ENCODE peak calls at places on chromosomes 13 and 19, in five cellular contexts. One of them, this sample, is unnamed. For H3K36me3, the result is how much of the 10 kb centered on the place peaks cover.

GRCh38 chr13:74771964-74772363 is 637.8 kb upstream of the KLF12 start:
- DNase-seq in heart left ventricle: no peak
- DNase-seq in BE2C: no peak
- DNase-seq in GM23248: peak
- DNase-seq in endodermal cell: no peak
- DNase-seq in this sample: peak

GRCh38 chr19:50835785-50836542 is 2.6 kb upstream of the KLK15 start:
- DNase-seq in heart left ventricle: peak
- DNase-seq in BE2C: peak
- DNase-seq in GM23248: peak
- DNase-seq in endodermal cell: peak
- DNase-seq in this sample: peak

GRCh38 chr19:11435833-11436313 is 438 bp downstream of the PRKCSH start:
- DNase-seq in heart left ventricle: no peak
- DNase-seq in BE2C: no peak
- DNase-seq in GM23248: peak
- DNase-seq in endodermal cell: no peak
- DNase-seq in this sample: peak

GRCh38 chr13:45393941-45394570 is 24.1 kb downstream of the SLC25A30 start:
- DNase-seq in heart left ventricle: peak
- DNase-seq in BE2C: peak
- DNase-seq in GM23248: peak
- DNase-seq in endodermal cell: peak
- DNase-seq in this sample: peak

GRCh38 chr13:40352385-40352778 is 314.1 kb downstream of the FOXO1 start:
- DNase-seq in heart left ventricle: no peak
- DNase-seq in BE2C: no peak
- DNase-seq in GM23248: peak
- DNase-seq in endodermal cell: no peak
- DNase-seq in this sample: peak

GRCh38 chr13:99190147-99190985 is 10.3 kb upstream of the UBAC2 start:
- DNase-seq in heart left ventricle: no peak
- DNase-seq in BE2C: no peak
- DNase-seq in GM23248: no peak
- DNase-seq in endodermal cell: no peak
- DNase-seq in this sample: no peak

GRCh38 chr13:23622991-23623390 is 52.8 kb downstream of the TNFRSF19 start:
- DNase-seq in heart left ventricle: no peak
- DNase-seq in BE2C: no peak
- DNase-seq in GM23248: no peak
- DNase-seq in endodermal cell: no peak
- DNase-seq in this sample: no peak

GRCh38 chr13:113153810-113154748 is 4.4 kb upstream of the PROZ start:
- DNase-seq in heart left ventricle: peak
- DNase-seq in BE2C: peak
- DNase-seq in GM23248: peak
- DNase-seq in endodermal cell: peak
- DNase-seq in this sample: peak

DNA sequence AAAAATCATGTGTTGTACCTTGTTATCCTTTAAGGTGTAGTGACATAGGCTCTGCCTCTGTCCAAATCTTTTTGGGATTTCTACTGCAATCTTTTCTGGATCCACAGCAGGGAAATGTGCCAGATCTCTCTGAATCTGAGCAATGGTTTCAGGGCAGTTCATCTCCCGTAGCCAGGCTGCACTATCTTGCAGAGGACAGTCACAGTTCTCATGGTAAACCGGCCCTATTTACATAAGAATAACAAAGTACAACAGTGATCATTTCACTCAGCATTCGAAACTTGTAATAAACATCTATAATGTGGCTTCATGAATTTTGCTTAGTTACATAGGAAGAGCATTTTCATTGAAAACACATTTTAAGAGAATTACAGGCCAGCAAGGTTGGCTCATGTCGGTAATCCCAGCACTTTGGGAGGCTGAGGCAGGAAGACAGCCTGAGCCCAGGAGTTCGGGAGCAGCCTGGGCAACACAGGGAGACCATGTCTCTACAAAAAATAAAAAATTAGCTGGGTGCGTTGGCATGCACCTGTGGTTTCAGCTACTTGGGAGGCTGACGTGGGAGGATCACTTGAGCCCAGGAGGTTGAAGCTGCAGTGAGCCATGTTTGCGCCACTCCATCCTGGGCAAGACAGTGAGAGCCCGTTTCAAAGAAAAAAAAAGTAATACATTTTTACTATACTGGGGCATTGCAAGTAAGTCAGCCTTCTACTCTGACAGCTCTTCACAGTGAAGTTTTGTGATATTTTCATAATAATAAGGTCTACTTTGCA is 5.0 kb downstream of the POGLUT2 start:
- DNase-seq in heart left ventricle: no peak
- DNase-seq in BE2C: no peak
- DNase-seq in GM23248: no peak
- DNase-seq in endodermal cell: no peak
- DNase-seq in this sample: no peak
- H3K36me3 ChIP-seq in heart left ventricle: under half
- H3K36me3 ChIP-seq in BE2C: under half
- H3K36me3 ChIP-seq in GM23248: under half
- H3K36me3 ChIP-seq in endodermal cell: under half
- H3K36me3 ChIP-seq in this sample: under half

GRCh38 chr19:47490847-47491246 is 6.8 kb upstream of the KPTN start:
- DNase-seq in heart left ventricle: no peak
- DNase-seq in BE2C: no peak
- DNase-seq in GM23248: no peak
- DNase-seq in endodermal cell: no peak
- DNase-seq in this sample: no peak

GRCh38 chr19:47492571-47493377 is 8.8 kb upstream of the KPTN start:
- DNase-seq in heart left ventricle: no peak
- DNase-seq in BE2C: no peak
- DNase-seq in GM23248: no peak
- DNase-seq in endodermal cell: no peak
- DNase-seq in this sample: no peak

GRCh38 chr19:47492137-47492533 is 8.1 kb upstream of the KPTN start:
- DNase-seq in heart left ventricle: no peak
- DNase-seq in BE2C: no peak
- DNase-seq in GM23248: no peak
- DNase-seq in endodermal cell: no peak
- DNase-seq in this sample: no peak

GRCh38 chr19:47490031-47490430 is 6.0 kb upstream of the KPTN start:
- DNase-seq in heart left ventricle: no peak
- DNase-seq in BE2C: no peak
- DNase-seq in GM23248: no peak
- DNase-seq in endodermal cell: no peak
- DNase-seq in this sample: no peak

GRCh38 chr19:47491358-47492136 is 7.5 kb upstream of the KPTN start:
- DNase-seq in heart left ventricle: no peak
- DNase-seq in BE2C: no peak
- DNase-seq in GM23248: no peak
- DNase-seq in endodermal cell: no peak
- DNase-seq in this sample: no peak
- H3K36me3 ChIP-seq in heart left ventricle: under half
- H3K36me3 ChIP-seq in BE2C: under half
- H3K36me3 ChIP-seq in GM23248: under half
- H3K36me3 ChIP-seq in endodermal cell: under half
- H3K36me3 ChIP-seq in this sample: under half

GRCh38 chr19:2100719-2101061 is 4.0 kb downstream of the IZUMO4 start:
- DNase-seq in heart left ventricle: no peak
- DNase-seq in BE2C: no peak
- DNase-seq in GM23248: no peak
- DNase-seq in endodermal cell: no peak
- DNase-seq in this sample: no peak

GRCh38 chr19:2099054-2099501 is 2.4 kb downstream of the IZUMO4 start:
- DNase-seq in heart left ventricle: no peak
- DNase-seq in BE2C: no peak
- DNase-seq in GM23248: no peak
- DNase-seq in endodermal cell: no peak
- DNase-seq in this sample: no peak

GRCh38 chr19:2103308-2103707 is 6.6 kb downstream of the IZUMO4 start:
- DNase-seq in heart left ventricle: no peak
- DNase-seq in BE2C: no peak
- DNase-seq in GM23248: no peak
- DNase-seq in endodermal cell: no peak
- DNase-seq in this sample: no peak

GRCh38 chr19:2099937-2100718 is 3.4 kb downstream of the IZUMO4 start:
- DNase-seq in heart left ventricle: no peak
- DNase-seq in BE2C: no peak
- DNase-seq in GM23248: no peak
- DNase-seq in endodermal cell: no peak
- DNase-seq in this sample: no peak

DNA sequence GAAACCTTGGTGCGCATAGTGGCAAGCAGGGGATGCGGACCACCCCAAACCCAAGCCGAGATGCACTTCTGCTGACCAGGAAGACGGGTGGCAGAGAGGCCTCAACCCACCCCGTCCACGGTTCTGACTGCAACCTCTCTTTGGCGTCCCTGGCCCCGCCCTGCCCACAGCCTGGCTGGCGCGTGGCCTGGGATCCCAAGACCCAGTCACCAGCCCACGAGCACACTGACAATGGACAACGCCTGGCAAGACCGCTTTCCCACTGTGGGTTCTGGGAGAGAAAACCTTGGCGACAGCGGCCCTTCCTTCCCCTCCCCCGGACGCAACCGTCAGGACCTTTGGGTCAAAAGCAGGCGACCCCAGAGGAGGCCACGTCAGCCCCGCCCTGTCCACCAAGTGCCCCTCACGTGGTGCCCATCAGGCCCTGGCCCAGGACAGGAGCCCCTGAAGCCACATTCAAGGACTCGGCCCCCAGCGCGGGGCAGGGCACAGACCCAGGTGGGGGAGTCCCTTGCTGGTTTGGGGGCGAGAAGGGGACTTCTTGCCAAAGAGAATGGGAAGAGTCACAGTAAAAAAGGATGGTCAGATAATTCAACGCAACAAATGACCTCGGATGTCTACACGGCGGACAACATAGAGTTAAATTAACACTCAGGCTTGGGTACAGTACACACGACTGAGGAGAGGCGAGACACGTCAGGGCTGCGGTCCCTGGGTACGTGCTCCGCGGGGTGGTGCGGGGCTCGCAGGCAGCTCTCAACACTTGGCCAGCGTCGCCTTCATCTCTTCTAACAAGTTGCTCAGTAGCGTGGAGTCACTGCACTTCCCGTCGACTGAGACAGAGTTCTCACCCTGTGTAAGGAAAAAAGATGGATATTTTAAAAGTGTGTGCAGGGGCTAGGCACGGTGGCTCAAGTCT is 5.0 kb downstream of the IZUMO4 start:
- DNase-seq in heart left ventricle: no peak
- DNase-seq in BE2C: no peak
- DNase-seq in GM23248: no peak
- DNase-seq in endodermal cell: no peak
- DNase-seq in this sample: no peak
- H3K36me3 ChIP-seq in heart left ventricle: under half
- H3K36me3 ChIP-seq in BE2C: half or more
- H3K36me3 ChIP-seq in GM23248: under half
- H3K36me3 ChIP-seq in endodermal cell: half or more
- H3K36me3 ChIP-seq in this sample: under half

GRCh38 chr19:1621021-1621420 is 15.8 kb upstream of the UQCR11 start:
- DNase-seq in heart left ventricle: no peak
- DNase-seq in BE2C: no peak
- DNase-seq in GM23248: no peak
- DNase-seq in endodermal cell: no peak
- DNase-seq in this sample: no peak

GRCh38 chr19:1622007-1622406 is 16.7 kb upstream of the UQCR11 start:
- DNase-seq in heart left ventricle: no peak
- DNase-seq in BE2C: no peak
- DNase-seq in GM23248: no peak
- DNase-seq in endodermal cell: no peak
- DNase-seq in this sample: no peak

GRCh38 chr19:1621574-1621973 is 16.3 kb upstream of the UQCR11 start:
- DNase-seq in heart left ventricle: no peak
- DNase-seq in BE2C: no peak
- DNase-seq in GM23248: no peak
- DNase-seq in endodermal cell: no peak
- DNase-seq in this sample: no peak

GRCh38 chr19:1624458-1624857 is 19.2 kb upstream of the UQCR11 start:
- DNase-seq in heart left ventricle: peak
- DNase-seq in BE2C: peak
- DNase-seq in GM23248: peak
- DNase-seq in endodermal cell: peak
- DNase-seq in this sample: peak

GRCh38 chr19:1622541-1622940 is 17.3 kb upstream of the UQCR11 start:
- DNase-seq in heart left ventricle: no peak
- DNase-seq in BE2C: no peak
- DNase-seq in GM23248: no peak
- DNase-seq in endodermal cell: no peak
- DNase-seq in this sample: no peak
- H3K36me3 ChIP-seq in heart left ventricle: under half
- H3K36me3 ChIP-seq in BE2C: half or more
- H3K36me3 ChIP-seq in GM23248: under half
- H3K36me3 ChIP-seq in endodermal cell: half or more
- H3K36me3 ChIP-seq in this sample: under half

DNA sequence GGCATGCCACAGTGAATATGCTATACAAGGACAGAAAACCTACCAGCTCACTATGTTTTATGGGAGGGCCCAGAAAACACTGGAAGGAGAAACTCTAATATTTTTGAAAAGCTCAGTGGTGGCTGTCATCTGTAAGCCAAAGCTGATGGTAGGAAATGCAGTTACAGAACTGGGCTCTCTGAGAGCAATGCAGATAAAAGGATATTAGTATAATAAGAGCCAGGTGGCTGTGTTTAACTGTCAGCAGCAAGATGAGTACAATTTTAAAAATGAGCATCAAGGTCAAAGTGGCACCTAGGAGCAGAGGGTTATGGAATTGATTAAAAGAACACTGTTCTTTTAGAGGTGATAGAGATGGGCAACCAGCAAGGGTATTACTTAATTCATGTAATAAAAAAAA is 345.0 kb downstream of the NDFIP2 start:
- DNase-seq in heart left ventricle: no peak
- DNase-seq in BE2C: no peak
- DNase-seq in GM23248: no peak
- DNase-seq in endodermal cell: no peak
- DNase-seq in this sample: no peak
- H3K36me3 ChIP-seq in heart left ventricle: under half
- H3K36me3 ChIP-seq in BE2C: under half
- H3K36me3 ChIP-seq in GM23248: under half
- H3K36me3 ChIP-seq in endodermal cell: under half
- H3K36me3 ChIP-seq in this sample: under half

DNA sequence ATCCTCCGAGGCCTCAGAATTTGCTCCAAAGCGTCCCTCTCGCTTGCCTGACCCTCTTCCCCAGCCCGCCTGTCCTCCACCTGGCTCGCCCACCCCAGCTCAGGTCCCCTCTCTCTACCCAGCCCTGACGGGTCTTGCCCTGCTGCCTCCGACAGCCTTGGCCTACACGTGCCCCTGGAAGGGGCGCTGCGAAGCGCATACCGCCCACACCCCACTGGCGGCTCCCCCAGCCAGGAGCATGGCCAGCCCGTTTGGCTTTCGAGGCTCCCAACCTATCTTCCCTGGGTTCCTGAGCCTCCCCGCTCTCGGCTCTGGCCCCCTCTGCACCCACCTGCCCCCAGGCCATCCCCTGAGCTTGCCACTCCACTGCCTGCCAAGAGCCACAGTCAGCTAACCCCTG is 4.5 kb downstream of the XAB2 start:
- DNase-seq in heart left ventricle: no peak
- DNase-seq in BE2C: no peak
- DNase-seq in GM23248: no peak
- DNase-seq in endodermal cell: no peak
- DNase-seq in this sample: no peak
- H3K36me3 ChIP-seq in heart left ventricle: under half
- H3K36me3 ChIP-seq in BE2C: half or more
- H3K36me3 ChIP-seq in GM23248: under half
- H3K36me3 ChIP-seq in endodermal cell: under half
- H3K36me3 ChIP-seq in this sample: under half